ENCODE peak calls at places on chromosomes 6 and 20, in seven cellular contexts. One of them, this sample, is unnamed.

GRCh38 chr6:158244373-158244772 is 67.9 kb upstream of the TULP4 start:
- DNase-seq in heart right ventricle: no peak
- DNase-seq in CD8-positive, alpha-beta T cell: no peak
- DNase-seq in cardiac muscle cell: no peak
- DNase-seq in transverse colon: no peak
- DNase-seq in coronary artery: no peak
- DNase-seq in adrenal gland: no peak
- DNase-seq in this sample: no peak

GRCh38 chr20:64107736-64108457 is 532 bp upstream of the NPBWR2 start:
- DNase-seq in heart right ventricle: no peak
- DNase-seq in CD8-positive, alpha-beta T cell: no peak
- DNase-seq in cardiac muscle cell: no peak
- DNase-seq in transverse colon: peak
- DNase-seq in coronary artery: no peak
- DNase-seq in adrenal gland: no peak
- DNase-seq in this sample: no peak

GRCh38 chr20:15619341-15619740 is 953.9 kb downstream of the KIF16B start:
- DNase-seq in heart right ventricle: no peak
- DNase-seq in CD8-positive, alpha-beta T cell: no peak
- DNase-seq in cardiac muscle cell: no peak
- DNase-seq in transverse colon: no peak
- DNase-seq in coronary artery: no peak
- DNase-seq in adrenal gland: no peak
- DNase-seq in this sample: no peak

GRCh38 chr6:3805448-3806123 is 43.6 kb upstream of the FAM50B start:
- DNase-seq in heart right ventricle: no peak
- DNase-seq in CD8-positive, alpha-beta T cell: no peak
- DNase-seq in cardiac muscle cell: peak
- DNase-seq in transverse colon: no peak
- DNase-seq in coronary artery: no peak
- DNase-seq in adrenal gland: no peak
- DNase-seq in this sample: no peak

GRCh38 chr6:13924146-13924948 is 405 bp upstream of the RNF182 start:
- DNase-seq in heart right ventricle: peak
- DNase-seq in CD8-positive, alpha-beta T cell: no peak
- DNase-seq in cardiac muscle cell: peak
- DNase-seq in transverse colon: no peak
- DNase-seq in coronary artery: no peak
- DNase-seq in adrenal gland: peak
- DNase-seq in this sample: peak

GRCh38 chr6:31272431-31272830 is 539 bp upstream of the HLA-C start:
- DNase-seq in heart right ventricle: no peak
- DNase-seq in CD8-positive, alpha-beta T cell: no peak
- DNase-seq in cardiac muscle cell: peak
- DNase-seq in transverse colon: no peak
- DNase-seq in coronary artery: no peak
- DNase-seq in adrenal gland: peak
- DNase-seq in this sample: no peak

GRCh38 chr6:135344526-135344925 is 153.0 kb downstream of the AHI1 start:
- DNase-seq in heart right ventricle: no peak
- DNase-seq in CD8-positive, alpha-beta T cell: no peak
- DNase-seq in cardiac muscle cell: no peak
- DNase-seq in transverse colon: no peak
- DNase-seq in coronary artery: no peak
- DNase-seq in adrenal gland: no peak
- DNase-seq in this sample: no peak

GRCh38 chr6:73078333-73078732 is 147.0 kb downstream of the KHDC1L start:
- DNase-seq in heart right ventricle: no peak
- DNase-seq in CD8-positive, alpha-beta T cell: no peak
- DNase-seq in cardiac muscle cell: no peak
- DNase-seq in transverse colon: no peak
- DNase-seq in coronary artery: no peak
- DNase-seq in adrenal gland: no peak
- DNase-seq in this sample: no peak

GRCh38 chr20:4513720-4514119 is 208.0 kb upstream of the PRND start:
- DNase-seq in heart right ventricle: no peak
- DNase-seq in CD8-positive, alpha-beta T cell: no peak
- DNase-seq in cardiac muscle cell: peak
- DNase-seq in transverse colon: no peak
- DNase-seq in coronary artery: no peak
- DNase-seq in adrenal gland: no peak
- DNase-seq in this sample: no peak

GRCh38 chr6:34339432-34339831 is 53.0 kb downstream of the NUDT3 start:
- DNase-seq in heart right ventricle: no peak
- DNase-seq in CD8-positive, alpha-beta T cell: no peak
- DNase-seq in cardiac muscle cell: no peak
- DNase-seq in transverse colon: no peak
- DNase-seq in coronary artery: no peak
- DNase-seq in adrenal gland: no peak
- DNase-seq in this sample: no peak

GRCh38 chr20:59945731-59946130 is 5.5 kb downstream of the FAM217B start:
- DNase-seq in heart right ventricle: no peak
- DNase-seq in CD8-positive, alpha-beta T cell: no peak
- DNase-seq in cardiac muscle cell: no peak
- DNase-seq in transverse colon: no peak
- DNase-seq in coronary artery: no peak
- DNase-seq in adrenal gland: no peak
- DNase-seq in this sample: no peak

GRCh38 chr6:99236010-99236409 is 113.5 kb downstream of the FAXC start:
- DNase-seq in heart right ventricle: no peak
- DNase-seq in CD8-positive, alpha-beta T cell: no peak
- DNase-seq in cardiac muscle cell: no peak
- DNase-seq in transverse colon: no peak
- DNase-seq in coronary artery: no peak
- DNase-seq in adrenal gland: no peak
- DNase-seq in this sample: no peak

GRCh38 chr6:44151348-44152108 is 7.1 kb upstream of the CAPN11 start:
- DNase-seq in heart right ventricle: peak
- DNase-seq in CD8-positive, alpha-beta T cell: peak
- DNase-seq in cardiac muscle cell: peak
- DNase-seq in transverse colon: peak
- DNase-seq in coronary artery: no peak
- DNase-seq in adrenal gland: peak
- DNase-seq in this sample: peak

GRCh38 chr6:163820745-163821456 is 406.4 kb downstream of the QKI start:
- DNase-seq in heart right ventricle: no peak
- DNase-seq in CD8-positive, alpha-beta T cell: no peak
- DNase-seq in cardiac muscle cell: no peak
- DNase-seq in transverse colon: no peak
- DNase-seq in coronary artery: no peak
- DNase-seq in adrenal gland: no peak
- DNase-seq in this sample: no peak

GRCh38 chr6:138965971-138966370 is 22.1 kb downstream of the REPS1 start:
- DNase-seq in heart right ventricle: no peak
- DNase-seq in CD8-positive, alpha-beta T cell: no peak
- DNase-seq in cardiac muscle cell: no peak
- DNase-seq in transverse colon: no peak
- DNase-seq in coronary artery: no peak
- DNase-seq in adrenal gland: no peak
- DNase-seq in this sample: no peak

GRCh38 chr6:167045828-167046580 is 46.8 kb downstream of the CEP43 start:
- DNase-seq in heart right ventricle: no peak
- DNase-seq in CD8-positive, alpha-beta T cell: no peak
- DNase-seq in cardiac muscle cell: no peak
- DNase-seq in transverse colon: no peak
- DNase-seq in coronary artery: no peak
- DNase-seq in adrenal gland: no peak
- DNase-seq in this sample: no peak

GRCh38 chr6:155177369-155177961 is 86.3 kb upstream of the CLDN20 start:
- DNase-seq in heart right ventricle: no peak
- DNase-seq in CD8-positive, alpha-beta T cell: no peak
- DNase-seq in cardiac muscle cell: peak
- DNase-seq in transverse colon: no peak
- DNase-seq in coronary artery: no peak
- DNase-seq in adrenal gland: peak
- DNase-seq in this sample: no peak

GRCh38 chr20:21490105-21490504 is 23.8 kb downstream of the NKX2-2 start:
- DNase-seq in heart right ventricle: no peak
- DNase-seq in CD8-positive, alpha-beta T cell: no peak
- DNase-seq in cardiac muscle cell: peak
- DNase-seq in transverse colon: no peak
- DNase-seq in coronary artery: no peak
- DNase-seq in adrenal gland: no peak
- DNase-seq in this sample: no peak

GRCh38 chr6:170279977-170280688 is 10.7 kb downstream of the DLL1 start:
- DNase-seq in heart right ventricle: peak
- DNase-seq in CD8-positive, alpha-beta T cell: no peak
- DNase-seq in cardiac muscle cell: peak
- DNase-seq in transverse colon: peak
- DNase-seq in coronary artery: no peak
- DNase-seq in adrenal gland: peak
- DNase-seq in this sample: no peak

GRCh38 chr6:28104392-28105250 is 19.8 kb upstream of the ZSCAN16 start:
- DNase-seq in heart right ventricle: peak
- DNase-seq in CD8-positive, alpha-beta T cell: peak
- DNase-seq in cardiac muscle cell: peak
- DNase-seq in transverse colon: peak
- DNase-seq in coronary artery: peak
- DNase-seq in adrenal gland: peak
- DNase-seq in this sample: peak

GRCh38 chr6:67131827-67132226 is 1424.8 kb upstream of the EYS start:
- DNase-seq in heart right ventricle: no peak
- DNase-seq in CD8-positive, alpha-beta T cell: no peak
- DNase-seq in cardiac muscle cell: peak
- DNase-seq in transverse colon: no peak
- DNase-seq in coronary artery: no peak
- DNase-seq in adrenal gland: peak
- DNase-seq in this sample: no peak

GRCh38 chr6:67133973-67134372 is 1426.9 kb upstream of the EYS start:
- DNase-seq in heart right ventricle: no peak
- DNase-seq in CD8-positive, alpha-beta T cell: no peak
- DNase-seq in cardiac muscle cell: no peak
- DNase-seq in transverse colon: no peak
- DNase-seq in coronary artery: no peak
- DNase-seq in adrenal gland: no peak
- DNase-seq in this sample: no peak

GRCh38 chr6:67129780-67130179 is 1422.8 kb upstream of the EYS start:
- DNase-seq in heart right ventricle: no peak
- DNase-seq in CD8-positive, alpha-beta T cell: no peak
- DNase-seq in cardiac muscle cell: peak
- DNase-seq in transverse colon: no peak
- DNase-seq in coronary artery: no peak
- DNase-seq in adrenal gland: no peak
- DNase-seq in this sample: no peak
- TF ChIP-seq CTCF in heart right ventricle: no peak
- TF ChIP-seq CTCF in CD8-positive, alpha-beta T cell: no peak
- TF ChIP-seq CTCF in cardiac muscle cell: no peak
- TF ChIP-seq CTCF in transverse colon: no peak
- TF ChIP-seq CTCF in coronary artery: no peak
- TF ChIP-seq CTCF in adrenal gland: no peak
- TF ChIP-seq CTCF in this sample: no peak

GRCh38 chr20:6122873-6123649 is at the start of gene FERMT1:
- DNase-seq in heart right ventricle: peak
- DNase-seq in CD8-positive, alpha-beta T cell: no peak
- DNase-seq in cardiac muscle cell: peak
- DNase-seq in transverse colon: peak
- DNase-seq in coronary artery: no peak
- DNase-seq in adrenal gland: peak
- DNase-seq in this sample: peak
- TF ChIP-seq CTCF in heart right ventricle: peak
- TF ChIP-seq CTCF in CD8-positive, alpha-beta T cell: no peak
- TF ChIP-seq CTCF in cardiac muscle cell: peak
- TF ChIP-seq CTCF in transverse colon: peak
- TF ChIP-seq CTCF in coronary artery: no peak
- TF ChIP-seq CTCF in adrenal gland: peak
- TF ChIP-seq CTCF in this sample: peak

DNA sequence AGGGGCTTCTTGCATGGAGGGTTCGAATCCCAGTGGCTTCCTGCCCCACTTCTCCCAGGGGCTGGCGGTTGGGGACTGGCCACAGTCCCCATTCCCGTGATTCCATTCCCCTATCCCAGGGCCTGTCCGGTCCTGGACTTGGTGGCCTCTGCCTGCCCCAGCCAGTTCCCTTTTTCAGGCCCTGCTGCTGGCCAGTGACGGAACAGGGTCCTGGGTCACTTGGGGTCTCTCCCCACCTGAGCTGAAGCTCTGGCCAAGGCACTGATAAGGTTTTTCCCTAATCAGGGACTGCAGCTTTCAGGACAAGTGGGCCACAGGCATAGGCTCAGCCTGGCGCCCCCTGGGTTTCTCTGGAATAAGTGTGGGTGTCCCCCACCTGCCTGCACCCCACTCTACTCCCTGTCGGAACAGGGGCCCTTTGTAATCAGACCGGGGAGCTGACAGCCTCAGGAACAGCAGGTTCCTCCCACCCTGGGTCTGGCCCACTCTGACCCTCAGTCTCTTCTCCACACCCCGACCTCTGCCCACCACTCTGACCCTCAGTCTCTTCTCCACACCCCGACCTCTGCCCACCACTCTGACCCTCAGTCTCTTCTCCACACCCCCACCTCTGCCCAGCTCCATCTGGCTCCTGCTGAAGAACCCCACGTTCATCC is 22.1 kb downstream of the SLCO4A1 start:
- DNase-seq in heart right ventricle: no peak
- DNase-seq in CD8-positive, alpha-beta T cell: no peak
- DNase-seq in cardiac muscle cell: no peak
- DNase-seq in transverse colon: no peak
- DNase-seq in coronary artery: no peak
- DNase-seq in adrenal gland: no peak
- DNase-seq in this sample: no peak
- TF ChIP-seq CTCF in heart right ventricle: no peak
- TF ChIP-seq CTCF in CD8-positive, alpha-beta T cell: no peak
- TF ChIP-seq CTCF in cardiac muscle cell: no peak
- TF ChIP-seq CTCF in transverse colon: no peak
- TF ChIP-seq CTCF in coronary artery: no peak
- TF ChIP-seq CTCF in adrenal gland: no peak
- TF ChIP-seq CTCF in this sample: no peak

DNA sequence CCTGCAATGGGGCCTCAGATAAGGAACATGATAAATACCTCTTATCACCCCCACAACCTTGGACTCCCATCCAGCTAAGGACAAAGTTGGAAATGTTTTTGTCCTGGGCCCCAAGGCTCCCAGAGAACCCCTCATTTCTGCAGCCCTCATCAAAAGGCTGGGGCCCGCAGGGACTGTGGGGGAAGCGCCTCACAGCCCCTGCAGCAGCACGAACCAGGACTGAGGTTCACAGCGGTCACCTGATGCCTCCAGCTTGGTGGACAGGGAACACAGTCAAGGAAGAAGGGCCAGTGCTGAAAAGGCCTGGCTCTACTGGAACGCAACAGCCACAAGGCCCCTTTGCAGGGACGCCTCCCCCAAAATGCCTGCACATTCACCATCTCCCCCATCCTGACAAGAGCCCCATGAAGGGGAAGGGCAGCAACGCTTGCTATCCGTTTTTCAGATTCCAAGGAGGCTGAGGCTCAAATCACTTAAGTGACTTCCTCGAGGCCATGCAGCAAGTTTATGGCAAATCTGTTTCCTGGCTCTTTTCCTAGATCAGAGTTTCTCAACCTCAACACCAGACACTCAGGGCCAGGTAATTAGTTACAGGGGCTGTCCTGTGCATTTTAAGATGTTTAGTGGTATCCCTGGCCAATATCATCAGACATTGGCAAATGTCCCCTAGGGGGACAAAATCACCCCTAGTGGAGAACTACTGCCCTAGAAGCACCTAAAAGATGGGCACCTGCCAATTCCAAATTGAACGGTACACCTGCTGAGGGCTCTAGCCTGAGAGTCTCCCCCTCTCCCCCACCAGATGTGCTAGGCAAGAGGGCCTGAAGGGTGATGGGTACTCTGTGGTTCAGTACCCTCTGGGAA is 10.5 kb downstream of the TFEB start:
- DNase-seq in heart right ventricle: no peak
- DNase-seq in CD8-positive, alpha-beta T cell: no peak
- DNase-seq in cardiac muscle cell: no peak
- DNase-seq in transverse colon: no peak
- DNase-seq in coronary artery: no peak
- DNase-seq in adrenal gland: no peak
- DNase-seq in this sample: no peak
- TF ChIP-seq CTCF in heart right ventricle: no peak
- TF ChIP-seq CTCF in CD8-positive, alpha-beta T cell: no peak
- TF ChIP-seq CTCF in cardiac muscle cell: no peak
- TF ChIP-seq CTCF in transverse colon: no peak
- TF ChIP-seq CTCF in coronary artery: no peak
- TF ChIP-seq CTCF in adrenal gland: no peak
- TF ChIP-seq CTCF in this sample: no peak

This sample was measured in progenitor cell of endocrine pancreas.